ENCODE peak calls at places on chromosome 17, in four cellular contexts. One of them, this sample, is unnamed.

GRCh38 chr17:7464081-7464480 is 15.3 kb downstream of the ZBTB4 start:
- DNase-seq in A549: no peak
- DNase-seq in K562: no peak
- DNase-seq in IMR-90: no peak
- DNase-seq in this sample: no peak

GRCh38 chr17:39000021-39000601 is 32.9 kb upstream of the FBXO47 start:
- DNase-seq in A549: no peak
- DNase-seq in K562: no peak
- DNase-seq in IMR-90: peak; percentile 27
- DNase-seq in this sample: no peak

GRCh38 chr17:15216481-15216880 is 48.6 kb downstream of the PMP22 start:
- DNase-seq in A549: no peak
- DNase-seq in K562: no peak
- DNase-seq in IMR-90: no peak
- DNase-seq in this sample: no peak

GRCh38 chr17:56297142-56297541 is 143.9 kb downstream of the ANKFN1 start:
- DNase-seq in A549: no peak
- DNase-seq in K562: no peak
- DNase-seq in IMR-90: peak; percentile 62
- DNase-seq in this sample: no peak

GRCh38 chr17:63480826-63481487 is 4.1 kb downstream of the ACE start:
- DNase-seq in A549: no peak
- DNase-seq in K562: no peak
- DNase-seq in IMR-90: no peak
- DNase-seq in this sample: no peak

GRCh38 chr17:73731733-73732132 is 87.5 kb upstream of the SDK2 start:
- DNase-seq in A549: no peak
- DNase-seq in K562: no peak
- DNase-seq in IMR-90: no peak
- DNase-seq in this sample: no peak

GRCh38 chr17:54980372-54980771 is 11.8 kb downstream of the STXBP4 start:
- DNase-seq in A549: no peak
- DNase-seq in K562: no peak
- DNase-seq in IMR-90: no peak
- DNase-seq in this sample: no peak

GRCh38 chr17:39277110-39277509 is 51.4 kb upstream of the STAC2 start:
- DNase-seq in A549: no peak
- DNase-seq in K562: no peak
- DNase-seq in IMR-90: no peak
- DNase-seq in this sample: peak; percentile 12

GRCh38 chr17:83180264-83180995 is 101.0 kb downstream of the METRNL start:
- DNase-seq in A549: no peak
- DNase-seq in K562: no peak
- DNase-seq in IMR-90: no peak
- DNase-seq in this sample: no peak

GRCh38 chr17:40027614-40028012 is 12.4 kb downstream of the CSF3 start:
- DNase-seq in A549: no peak
- DNase-seq in K562: peak; percentile 32
- DNase-seq in IMR-90: no peak
- DNase-seq in this sample: no peak

GRCh38 chr17:44144966-44145739 is 3.4 kb downstream of the HROB start:
- DNase-seq in A549: no peak
- DNase-seq in K562: no peak
- DNase-seq in IMR-90: peak; percentile 71
- DNase-seq in this sample: no peak

GRCh38 chr17:77546772-77547201 is 406.0 kb downstream of the SEC14L1 start:
- DNase-seq in A549: no peak
- DNase-seq in K562: no peak
- DNase-seq in IMR-90: no peak
- DNase-seq in this sample: no peak

GRCh38 chr17:15185625-15185991 is 79.5 kb downstream of the PMP22 start:
- DNase-seq in A549: peak; percentile 16
- DNase-seq in K562: no peak
- DNase-seq in IMR-90: peak; percentile 36
- DNase-seq in this sample: no peak

GRCh38 chr17:38673714-38674012 is 1.1 kb downstream of the EPOP start:
- DNase-seq in A549: no peak
- DNase-seq in K562: no peak
- DNase-seq in IMR-90: no peak
- DNase-seq in this sample: no peak

GRCh38 chr17:7249830-7250229 is 1.7 kb downstream of the CTDNEP1 start:
- DNase-seq in A549: no peak
- DNase-seq in K562: no peak
- DNase-seq in IMR-90: no peak
- DNase-seq in this sample: no peak

GRCh38 chr17:67585077-67585602 is 132.6 kb upstream of the NOL11 start:
- DNase-seq in A549: no peak
- DNase-seq in K562: no peak
- DNase-seq in IMR-90: peak; percentile 40
- DNase-seq in this sample: no peak

GRCh38 chr17:74691151-74691550 is 21.6 kb downstream of the CD300LF start:
- DNase-seq in A549: no peak
- DNase-seq in K562: no peak
- DNase-seq in IMR-90: no peak
- DNase-seq in this sample: no peak

GRCh38 chr17:12730931-12731521 is 58.3 kb upstream of the ARHGAP44 start:
- DNase-seq in A549: peak; percentile 56
- DNase-seq in K562: no peak
- DNase-seq in IMR-90: peak; percentile 78
- DNase-seq in this sample: no peak

GRCh38 chr17:21239680-21240374 is 13.4 kb downstream of the NATD1 start:
- DNase-seq in A549: peak; percentile 47
- DNase-seq in K562: peak; percentile 50
- DNase-seq in IMR-90: peak; percentile 28
- DNase-seq in this sample: no peak

GRCh38 chr17:55726440-55726839 is 3.8 kb upstream of the TMEM100 start:
- DNase-seq in A549: peak; percentile 34
- DNase-seq in K562: no peak
- DNase-seq in IMR-90: peak; percentile 91
- DNase-seq in this sample: no peak

GRCh38 chr17:38867179-38867994 is 2.5 kb upstream of the LASP1 start:
- DNase-seq in A549: peak; percentile 87
- DNase-seq in K562: peak; percentile 51
- DNase-seq in IMR-90: peak; percentile 68
- DNase-seq in this sample: peak; percentile 73

GRCh38 chr17:78529251-78529650 is 47.9 kb downstream of the DNAH17 start:
- DNase-seq in A549: no peak
- DNase-seq in K562: no peak
- DNase-seq in IMR-90: no peak
- DNase-seq in this sample: no peak

GRCh38 chr17:9026741-9027140 is 5.4 kb downstream of the NTN1 start:
- DNase-seq in A549: no peak
- DNase-seq in K562: no peak
- DNase-seq in IMR-90: no peak
- DNase-seq in this sample: no peak

GRCh38 chr17:75822119-75822799 is 21.9 kb downstream of the UNC13D start:
- DNase-seq in A549: no peak
- DNase-seq in K562: no peak
- DNase-seq in IMR-90: no peak
- DNase-seq in this sample: no peak

GRCh38 chr17:64150237-64151015 is 20.5 kb upstream of the ERN1 start:
- DNase-seq in A549: peak; percentile 27
- DNase-seq in K562: no peak
- DNase-seq in IMR-90: no peak
- DNase-seq in this sample: no peak

GRCh38 chr17:77086433-77087010 is 54.2 kb upstream of the SEC14L1 start:
- DNase-seq in A549: peak; percentile 90
- DNase-seq in K562: peak; percentile 75
- DNase-seq in IMR-90: peak; percentile 72
- DNase-seq in this sample: no peak

GRCh38 chr17:82649501-82650261 is 1.4 kb upstream of the WDR45B start:
- DNase-seq in A549: no peak
- DNase-seq in K562: no peak
- DNase-seq in IMR-90: no peak
- DNase-seq in this sample: no peak

GRCh38 chr17:28916302-28916934 is 13.5 kb upstream of the DHRS13 start:
- DNase-seq in A549: peak; percentile 61
- DNase-seq in K562: no peak
- DNase-seq in IMR-90: peak; percentile 43
- DNase-seq in this sample: no peak

GRCh38 chr17:63082273-63082861 is 116.3 kb downstream of the TANC2 start:
- DNase-seq in A549: peak; percentile 26
- DNase-seq in K562: no peak
- DNase-seq in IMR-90: peak; percentile 58
- DNase-seq in this sample: no peak

DNA sequence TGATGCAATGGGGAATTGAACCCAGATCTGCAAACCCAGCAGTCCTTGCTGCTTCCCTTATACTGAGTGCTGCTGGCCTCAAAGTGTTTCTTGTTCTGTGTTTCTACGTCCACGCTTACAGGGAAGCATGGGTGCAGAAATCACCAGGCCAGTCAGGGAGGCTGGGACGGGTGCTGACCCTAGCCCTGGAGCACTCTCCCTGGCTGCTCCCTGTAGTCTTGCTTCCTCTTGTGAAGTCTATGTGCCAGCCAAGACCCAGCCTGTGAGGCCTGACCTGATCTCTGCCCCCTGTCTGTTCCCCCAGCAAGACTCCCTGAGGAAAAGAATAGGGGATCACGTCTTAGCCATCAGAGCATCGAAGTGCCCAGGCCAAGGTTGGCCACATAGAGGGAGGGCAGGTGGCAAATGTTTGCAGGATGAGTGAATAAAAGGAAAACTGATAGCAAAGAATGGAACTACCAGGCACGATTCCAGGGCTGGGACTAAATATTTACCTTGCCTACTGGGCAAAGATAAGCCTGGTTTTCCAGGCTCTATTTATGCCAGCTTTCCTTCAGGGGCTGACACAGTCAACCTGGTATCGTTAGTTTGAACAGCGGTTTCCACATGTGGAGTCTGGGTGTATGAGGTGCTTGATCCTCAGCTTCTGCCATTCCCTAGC is 41.2 kb upstream of the RHOT1 start:
- DNase-seq in A549: no peak
- DNase-seq in K562: no peak
- DNase-seq in IMR-90: no peak
- DNase-seq in this sample: no peak
- TF ChIP-seq ELK1 in A549: no peak
- TF ChIP-seq ELK1 in K562: no peak
- TF ChIP-seq ELK1 in IMR-90: no peak
- TF ChIP-seq ELK1 in this sample: no peak

GRCh38 chr17:81456798-81457197 is 55.8 kb downstream of the ACTG1 start:
- DNase-seq in A549: no peak
- DNase-seq in K562: no peak
- DNase-seq in IMR-90: no peak
- DNase-seq in this sample: no peak
- TF ChIP-seq ELK1 in A549: no peak
- TF ChIP-seq ELK1 in K562: no peak
- TF ChIP-seq ELK1 in IMR-90: no peak
- TF ChIP-seq ELK1 in this sample: no peak

DNA sequence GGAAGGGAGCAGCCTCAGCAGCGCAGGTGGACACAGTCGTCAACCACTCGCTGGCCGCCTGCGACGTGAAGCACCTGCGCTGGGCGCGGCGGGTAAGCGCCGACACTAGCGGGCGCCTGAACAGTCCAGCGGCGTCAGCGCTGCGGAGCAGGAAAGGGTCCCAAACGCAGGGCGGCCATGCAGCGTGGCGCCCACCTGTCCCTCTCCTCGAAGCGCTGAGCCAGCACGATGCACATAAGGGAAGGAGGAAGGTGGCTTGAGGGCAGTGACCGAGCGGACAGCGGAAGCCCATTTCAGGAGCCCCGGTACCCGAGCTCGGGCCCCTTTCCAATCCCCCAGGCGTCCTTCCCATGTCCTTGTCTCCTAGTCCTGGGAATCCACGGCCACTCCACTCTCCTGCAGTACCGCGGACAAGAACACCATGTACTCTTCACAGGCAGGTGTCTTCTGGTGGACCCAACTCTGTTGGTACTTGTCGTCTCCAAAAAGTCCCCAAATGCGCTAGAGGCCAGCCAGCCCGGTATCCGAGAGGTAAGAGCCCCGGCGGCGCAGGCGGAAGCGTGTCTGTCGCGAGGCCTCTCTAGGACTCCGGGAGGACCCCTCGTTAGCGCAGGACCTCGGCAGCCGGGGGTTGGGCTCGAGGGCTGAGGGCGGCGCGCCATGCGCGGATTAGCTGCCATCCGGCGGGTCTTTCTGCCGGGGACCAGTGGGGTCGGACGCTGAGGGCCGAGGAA is 14.4 kb downstream of the ZNF232 start:
- DNase-seq in A549: no peak
- DNase-seq in K562: no peak
- DNase-seq in IMR-90: no peak
- DNase-seq in this sample: no peak
- TF ChIP-seq ELK1 in A549: no peak
- TF ChIP-seq ELK1 in K562: no peak
- TF ChIP-seq ELK1 in IMR-90: no peak
- TF ChIP-seq ELK1 in this sample: no peak

DNA sequence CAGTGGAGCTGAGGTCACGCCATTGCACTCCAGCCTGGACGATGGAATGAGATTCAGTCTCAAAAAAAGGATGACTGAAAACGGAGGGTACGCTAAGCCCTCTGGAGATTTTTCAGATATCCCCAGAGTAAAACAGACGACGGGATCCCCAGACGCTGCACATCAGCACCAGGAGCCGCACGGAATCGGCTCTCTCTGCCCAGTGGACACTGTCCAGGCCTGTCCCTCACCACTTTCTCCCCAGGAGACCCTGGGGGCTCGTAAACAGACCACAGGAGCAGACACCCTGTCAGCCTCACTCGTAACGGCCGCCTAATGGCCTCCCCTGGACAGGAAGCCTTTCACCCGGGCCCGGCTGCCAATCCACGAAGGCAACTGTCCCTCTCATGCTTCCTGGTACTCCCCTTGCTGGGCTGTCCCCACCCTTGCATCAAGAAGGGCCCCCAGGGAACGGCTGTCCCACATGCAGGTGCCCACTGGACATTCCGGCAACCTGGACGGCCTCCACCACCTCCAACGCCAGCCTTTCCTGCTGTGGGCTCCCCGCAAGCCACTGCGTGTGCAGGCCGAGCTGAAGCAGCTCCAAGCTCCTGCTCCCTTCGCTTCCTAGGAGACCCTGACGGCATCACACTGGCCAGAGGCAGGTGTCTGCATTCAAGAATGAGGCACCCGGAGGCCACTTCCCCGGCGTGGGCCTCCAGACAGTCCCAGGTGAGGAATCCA is 74.3 kb downstream of the TIMM22 start:
- DNase-seq in A549: no peak
- DNase-seq in K562: no peak
- DNase-seq in IMR-90: no peak
- DNase-seq in this sample: no peak
- TF ChIP-seq ELK1 in A549: no peak
- TF ChIP-seq ELK1 in K562: no peak
- TF ChIP-seq ELK1 in IMR-90: no peak
- TF ChIP-seq ELK1 in this sample: no peak

GRCh38 chr17:3937359-3937758 is 21.1 kb upstream of the P2RX1 start:
- DNase-seq in A549: no peak
- DNase-seq in K562: no peak
- DNase-seq in IMR-90: no peak
- DNase-seq in this sample: no peak

GRCh38 chr17:3940965-3941698 is 23.1 kb downstream of the ATP2A3 start:
- DNase-seq in A549: no peak
- DNase-seq in K562: no peak
- DNase-seq in IMR-90: no peak
- DNase-seq in this sample: no peak

GRCh38 chr17:3935140-3935542 is 18.9 kb upstream of the P2RX1 start:
- DNase-seq in A549: peak; percentile 87
- DNase-seq in K562: no peak
- DNase-seq in IMR-90: peak; percentile 72
- DNase-seq in this sample: no peak

GRCh38 chr17:3935825-3936355 is 19.6 kb upstream of the P2RX1 start:
- DNase-seq in A549: no peak
- DNase-seq in K562: no peak
- DNase-seq in IMR-90: peak; percentile 76
- DNase-seq in this sample: no peak
- TF ChIP-seq ELK1 in A549: no peak
- TF ChIP-seq ELK1 in K562: no peak
- TF ChIP-seq ELK1 in IMR-90: no peak
- TF ChIP-seq ELK1 in this sample: no peak

This sample was measured in GM12878.